ENCODE peak calls at places on chromosomes 6 and 20, in six cellular contexts. J is IMR-90, L is H1, R is mesenchymal stem cell, H is H9, K is trophoblast cell. Q is an unnamed sample.

GRCh38 chr20:43725666-43726065 is 1.1 kb downstream of the GTSF1L start:
- DNase-seq in K (no peak), L (no peak), J (peak), H (no peak), R (peak), Q (no peak)

GRCh38 chr20:6595704-6596103 is 171.8 kb upstream of the BMP2 start:
- DNase-seq in K (no peak), H (no peak), J (peak), L (no peak), R (no peak), Q (no peak)

GRCh38 chr6:148700713-148701392 is 46.0 kb upstream of the UST start:
- DNase-seq in R (peak), K (peak), J (peak), H (no peak), L (no peak), Q (peak)

GRCh38 chr20:39358052-39358451 is 395.9 kb downstream of the DHX35 start:
- DNase-seq in R (peak), H (no peak), J (no peak), L (no peak), K (peak), Q (no peak)

GRCh38 chr6:124433369-124434064 is 528.7 kb upstream of the RNF217 start:
- DNase-seq in K (no peak), H (no peak), J (no peak), L (no peak), R (no peak), Q (no peak)

GRCh38 chr20:11676618-11677289 is 240.9 kb upstream of the BTBD3 start:
- DNase-seq in R (peak), H (peak), L (no peak), J (peak), K (peak), Q (peak)

GRCh38 chr6:103783344-103783743 is 1076.4 kb downstream of the HACE1 start:
- DNase-seq in J (no peak), H (no peak), R (no peak), K (no peak), L (no peak), Q (no peak)

GRCh38 chr6:12750416-12750815 is 33.8 kb downstream of the PHACTR1 start:
- DNase-seq in K (no peak), H (no peak), J (no peak), R (no peak), L (no peak), Q (no peak)

GRCh38 chr6:73389854-73390253 is 4.8 kb upstream of the DDX43 start:
- DNase-seq in L (no peak), H (peak), R (no peak), J (no peak), K (no peak), Q (no peak)

GRCh38 chr6:117919775-117920492 is 12.9 kb downstream of the SLC35F1 start:
- DNase-seq in H (peak), J (no peak), K (no peak), R (peak), L (no peak), Q (peak)

GRCh38 chr6:35485402-35485877 is 11.4 kb downstream of the TEAD3 start:
- DNase-seq in L (no peak), J (no peak), K (peak), H (peak), R (peak), Q (peak)

GRCh38 chr6:165049362-165049761 is 260.0 kb downstream of the C6orf118 start:
- DNase-seq in L (peak), K (peak), J (no peak), R (peak), H (peak), Q (peak)

GRCh38 chr6:119137194-119138072 is 59.0 kb upstream of the FAM184A start:
- DNase-seq in R (peak), K (peak), L (no peak), H (no peak), J (peak), Q (no peak)

GRCh38 chr6:20213271-20213798 is 1.1 kb upstream of the MBOAT1 start:
- DNase-seq in J (no peak), H (no peak), L (no peak), K (no peak), R (peak), Q (no peak)

GRCh38 chr6:147507162-147508072 is 1.1 kb upstream of the SAMD5 start:
- DNase-seq in L (no peak), J (no peak), R (peak), H (peak), K (peak), Q (peak)

GRCh38 chr6:38021029-38021428 is 201.5 kb downstream of the ZFAND3 start:
- DNase-seq in H (no peak), K (no peak), J (no peak), R (no peak), L (no peak), Q (no peak)

GRCh38 chr20:23419995-23420901 is 1.0 kb downstream of the NAPB start:
- DNase-seq in R (peak), K (peak), H (no peak), J (peak), L (no peak), Q (peak)

GRCh38 chr6:127276336-127276735 is 9.7 kb downstream of the RNF146 start:
- DNase-seq in H (no peak), K (no peak), R (no peak), J (no peak), L (no peak), Q (no peak)

GRCh38 chr6:127277878-127278843 is 11.5 kb downstream of the RNF146 start:
- DNase-seq in L (no peak), H (no peak), R (no peak), K (no peak), J (no peak), Q (no peak)

GRCh38 chr6:127267742-127268588 is 1.3 kb downstream of the RNF146 start:
- DNase-seq in J (no peak), L (no peak), K (no peak), R (peak), H (no peak), Q (no peak)

DNA sequence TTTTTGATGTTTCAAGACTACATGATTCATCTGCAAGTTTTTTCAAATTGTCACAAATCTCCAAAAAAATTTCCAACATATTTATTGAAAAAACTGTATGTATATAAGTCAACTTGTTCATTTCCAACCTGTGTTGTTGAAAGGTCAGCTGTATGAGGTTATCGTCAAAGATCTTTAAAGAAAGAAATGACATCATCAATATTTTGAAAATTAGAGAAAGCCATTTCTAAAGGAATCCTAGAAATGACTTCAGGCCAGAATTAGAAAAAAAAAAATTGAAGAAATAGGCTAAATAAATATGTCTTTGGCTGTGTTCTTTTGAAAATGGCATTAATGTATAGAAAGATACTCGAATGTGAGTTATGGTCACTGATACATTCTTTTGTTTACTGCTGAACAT is 6.8 kb downstream of the RNF146 start:
- DNase-seq in J (no peak), L (no peak), H (no peak), K (peak), R (no peak), Q (no peak)
- H2AK5ac ChIP-seq in J (no peak), L (no peak), H (no peak), K (no peak), R (no peak), Q (no peak)

GRCh38 chr6:155335265-155335664 is 21.0 kb upstream of the TFB1M start:
- DNase-seq in J (no peak), K (no peak), R (no peak), H (no peak), L (no peak), Q (no peak)
- H4K91ac ChIP-seq in J (no peak), K (no peak), R (no peak), H (no peak), L (no peak), Q (no peak)

DNA sequence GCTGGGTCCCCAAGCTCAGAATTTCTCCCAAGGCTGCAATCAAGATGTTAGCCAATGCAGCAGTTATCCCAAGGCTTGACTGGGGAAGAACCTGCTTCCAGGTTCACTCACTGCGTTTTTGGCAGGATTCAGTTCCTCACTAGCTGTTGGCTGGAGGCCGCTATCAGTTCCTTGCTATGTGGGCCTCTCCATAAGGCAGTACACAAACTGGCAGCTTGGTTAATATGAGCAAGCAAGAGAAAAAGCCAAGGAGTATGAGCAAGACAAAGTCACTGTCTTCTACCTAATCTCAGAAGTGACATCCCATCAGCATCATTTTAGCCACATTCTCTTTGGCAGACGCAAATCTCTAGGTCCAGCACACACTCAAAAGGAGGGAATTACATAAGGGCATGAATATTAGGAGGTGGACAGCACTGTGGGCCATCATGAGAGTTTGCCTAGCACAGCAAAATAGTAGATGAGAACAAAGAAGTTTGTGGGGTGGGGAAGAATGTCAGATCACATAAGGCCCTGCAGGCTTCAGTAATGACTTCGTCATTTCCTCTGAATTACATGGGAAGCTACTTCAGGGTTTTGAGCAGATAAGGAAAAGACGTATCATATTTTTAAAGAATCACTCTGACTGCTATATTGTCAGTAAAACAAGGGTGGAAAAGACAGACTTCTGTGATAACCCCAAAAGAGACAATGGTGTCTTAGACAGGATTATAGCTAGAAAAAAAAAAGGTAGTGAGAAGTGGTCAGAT is 25.5 kb downstream of the LMBRD1 start:
- DNase-seq in J (no peak), H (no peak), L (no peak), R (no peak), K (no peak), Q (no peak)
- H2AK5ac ChIP-seq in J (no peak), H (no peak), L (no peak), R (no peak), K (peak), Q (no peak)

DNA sequence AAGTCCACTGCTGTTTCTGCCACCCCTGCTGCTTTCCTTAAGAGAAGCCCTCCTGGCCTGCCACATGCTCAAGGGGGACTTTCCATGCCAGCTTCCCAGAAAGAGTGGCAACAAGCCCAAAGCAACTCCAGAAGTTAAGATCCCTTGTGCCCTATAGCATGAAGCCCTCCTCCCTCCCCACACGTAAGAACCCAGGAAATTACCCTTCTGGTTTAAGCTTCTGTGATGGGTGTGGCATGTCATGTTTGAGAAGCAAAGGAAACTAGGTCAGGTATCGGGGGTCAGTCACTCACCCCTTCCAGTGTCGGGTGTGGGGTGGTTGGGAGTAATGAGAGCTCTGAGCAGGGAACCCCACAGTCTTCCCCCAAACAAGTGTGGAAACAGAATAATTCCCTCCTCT is 196.1 kb downstream of the LRFN2 start:
- DNase-seq in K (no peak), R (no peak), J (no peak), L (no peak), H (no peak), Q (no peak)
- H4K91ac ChIP-seq in K (no peak), R (no peak), J (no peak), L (no peak), H (no peak), Q (no peak)

GRCh38 chr6:3176562-3177355 is 19.4 kb upstream of the TUBB2A start:
- DNase-seq in L (no peak), H (no peak), J (peak), K (peak), R (peak), Q (no peak)

GRCh38 chr6:3181105-3181504 is 23.8 kb upstream of the TUBB2A start:
- DNase-seq in R (no peak), H (no peak), L (no peak), K (peak), J (no peak), Q (no peak)

DNA sequence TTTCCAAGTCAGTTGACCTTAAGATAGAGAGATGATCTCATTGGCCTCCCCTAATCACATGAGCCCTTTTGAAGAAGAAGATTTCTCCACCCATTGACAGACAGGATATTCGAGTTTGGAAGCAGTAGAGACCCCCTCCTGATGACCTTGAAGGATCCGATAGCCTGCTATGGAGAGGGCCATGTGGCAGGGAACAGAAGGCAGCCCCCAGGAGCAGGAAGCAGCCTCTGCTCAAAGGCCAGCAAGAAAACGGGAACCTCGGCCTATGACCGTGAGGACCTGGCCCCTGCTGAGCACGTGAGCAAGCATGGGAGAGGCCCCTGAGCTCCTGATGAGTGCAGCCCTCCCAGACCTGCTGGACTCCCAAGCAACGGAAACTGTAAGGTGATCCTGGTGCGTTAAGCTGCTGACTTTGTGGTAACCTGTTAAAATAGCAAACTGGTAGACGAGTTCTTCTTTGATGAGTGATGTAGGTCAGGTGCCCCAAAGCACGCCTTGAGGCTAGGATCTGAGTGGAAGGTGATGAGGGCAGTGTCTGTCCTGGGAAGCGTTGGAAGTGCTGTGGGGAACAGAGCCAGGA is 18.5 kb upstream of the TUBB2A start:
- DNase-seq in H (no peak), K (peak), J (no peak), L (no peak), R (no peak), Q (no peak)
- H2AK5ac ChIP-seq in H (no peak), K (no peak), J (peak), L (peak), R (no peak), Q (no peak)

DNA sequence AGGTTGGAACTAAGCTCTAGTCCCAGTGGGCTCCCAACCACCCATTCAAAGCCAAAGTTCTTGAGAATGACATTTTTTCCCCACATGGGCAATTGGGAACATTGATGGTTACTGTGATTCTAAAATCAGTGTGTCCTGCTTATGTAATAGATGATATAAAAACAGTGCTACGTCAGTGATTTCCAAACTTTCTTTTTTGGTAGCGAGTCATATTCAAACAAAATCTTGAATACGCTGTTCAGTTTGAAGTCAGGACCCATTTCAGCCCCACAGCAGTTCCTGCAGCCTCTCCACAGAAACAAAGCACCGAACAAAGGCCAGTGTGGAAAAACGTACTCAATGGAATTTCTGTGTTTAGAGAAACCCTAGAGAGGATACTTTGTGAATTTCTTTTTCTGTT is 170.0 kb upstream of the OLIG3 start:
- DNase-seq in J (no peak), L (no peak), H (no peak), K (no peak), R (no peak), Q (no peak)
- H4K91ac ChIP-seq in J (no peak), L (no peak), H (no peak), K (no peak), R (no peak), Q (no peak)

DNA sequence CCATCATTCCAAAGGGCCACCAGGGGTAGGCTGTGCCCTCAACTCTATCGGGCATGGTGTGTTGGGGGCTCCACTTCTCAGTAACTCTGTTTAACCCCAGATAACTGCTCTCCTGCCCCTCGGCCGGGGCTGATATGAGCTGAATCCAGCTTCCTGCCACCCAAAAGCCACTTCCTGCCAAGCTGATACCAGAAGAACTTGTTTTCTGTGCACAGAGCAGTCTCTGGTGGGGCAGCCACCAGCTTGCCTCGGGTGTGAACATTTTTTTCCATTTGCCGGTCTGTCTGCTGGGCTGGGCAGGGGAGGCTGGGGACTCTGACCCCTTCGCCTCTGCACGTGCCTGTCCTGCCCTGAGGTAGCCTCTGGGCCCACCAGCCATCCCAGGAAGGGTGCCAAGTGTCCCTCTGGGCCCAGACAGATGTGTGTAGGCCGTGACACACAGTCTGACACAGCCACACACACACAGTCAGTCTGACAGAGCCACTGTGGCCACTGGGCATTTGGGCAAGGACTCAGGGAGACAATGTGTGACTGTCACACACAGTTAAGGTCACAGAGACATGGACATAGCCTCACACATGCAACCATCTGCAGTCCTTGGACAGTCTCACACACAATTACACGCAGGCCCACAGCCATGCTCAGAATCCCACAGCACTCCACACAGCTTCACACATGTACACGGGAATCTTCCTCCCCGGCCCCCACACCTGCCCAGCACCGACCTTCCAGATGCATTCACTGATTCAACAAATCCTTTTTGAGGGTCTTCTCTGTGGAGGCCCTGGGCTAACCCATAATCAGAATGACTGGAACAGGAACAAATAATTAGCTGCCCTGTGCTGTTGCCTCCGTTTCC is 45.1 kb downstream of the NOL4L start:
- DNase-seq in J (no peak), L (no peak), H (no peak), R (no peak), K (no peak), Q (no peak)
- H2AK5ac ChIP-seq in J (no peak), L (no peak), H (no peak), R (no peak), K (peak), Q (peak)

GRCh38 chr6:109226353-109226752 is 131.0 kb downstream of the CEP57L1 start:
- DNase-seq in K (no peak), L (no peak), H (no peak), R (no peak), J (no peak), Q (no peak)

GRCh38 chr6:109224107-109224875 is 129.0 kb downstream of the CEP57L1 start:
- DNase-seq in L (no peak), R (no peak), H (no peak), K (peak), J (no peak), Q (no peak)

GRCh38 chr6:109222848-109223247 is 127.5 kb downstream of the CEP57L1 start:
- DNase-seq in R (no peak), J (no peak), H (no peak), K (no peak), L (no peak), Q (no peak)

GRCh38 chr6:109227646-109228045 is 132.3 kb downstream of the CEP57L1 start:
- DNase-seq in J (no peak), H (no peak), L (no peak), R (no peak), K (no peak), Q (no peak)

DNA sequence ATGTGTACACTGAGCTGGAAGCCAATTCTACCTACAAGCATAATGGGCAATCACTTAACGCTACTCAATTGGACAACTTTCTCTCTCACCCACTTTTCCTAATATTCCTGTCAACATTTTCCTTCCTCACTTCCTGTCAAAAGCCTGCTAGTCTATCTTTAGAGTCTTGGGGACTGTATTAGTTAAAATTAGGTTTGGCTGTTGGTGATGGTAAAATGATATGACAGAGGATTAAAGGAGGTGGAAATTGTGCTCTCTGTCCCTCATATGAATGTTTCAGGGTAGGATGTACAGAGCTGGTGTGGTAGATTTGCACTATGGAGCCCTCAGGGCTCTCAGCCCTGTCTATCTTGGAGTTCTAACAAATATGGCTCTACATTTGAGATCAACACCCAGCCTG is 129.7 kb downstream of the CEP57L1 start:
- DNase-seq in K (no peak), R (no peak), L (no peak), J (no peak), H (no peak), Q (no peak)
- H4K91ac ChIP-seq in K (no peak), R (no peak), L (no peak), J (no peak), H (no peak), Q (no peak)

Q was measured in neuronal stem cell.